ENCODE peak calls at places on chromosomes 11 and 22, in four cellular contexts. X is H1, O is IMR-90, N is mesendoderm. D is an unnamed sample.

GRCh38 chr11:17744151-17744940 is 9.8 kb downstream of the KCNC1 start:
- DNase-seq in X (no peak), O (peak; percentile 34), N (no peak), D (no peak)

GRCh38 chr11:47272706-47273105 is 2.8 kb downstream of the MADD start:
- DNase-seq in X (no peak), O (peak; percentile 30), N (no peak), D (no peak)

GRCh38 chr11:85316967-85317366 is 310.2 kb downstream of the DLG2 start:
- DNase-seq in X (no peak), O (no peak), N (no peak), D (no peak)

GRCh38 chr11:10317281-10317755 is 12.4 kb downstream of the ADM start:
- DNase-seq in X (no peak), O (peak; percentile 14), N (peak; percentile 11), D (peak; percentile 42)

GRCh38 chr11:58395581-58395980 is 11.1 kb downstream of the OR5B3 start:
- DNase-seq in X (no peak), O (peak; percentile 71), N (no peak), D (no peak)

GRCh38 chr11:35326266-35326879 is 93.0 kb downstream of the SLC1A2 start:
- DNase-seq in X (no peak), O (no peak), N (no peak), D (no peak)

GRCh38 chr11:102564110-102564509 is 33.6 kb upstream of the MMP7 start:
- DNase-seq in X (no peak), O (peak; percentile 88), N (no peak), D (no peak)

GRCh38 chr11:6298605-6299004 is 21.7 kb downstream of the CAVIN3 start:
- DNase-seq in X (peak; percentile 81), O (no peak), N (peak; percentile 89), D (peak; percentile 93)

GRCh38 chr11:132523929-132524328 is 1008.4 kb downstream of the OPCML start:
- DNase-seq in X (no peak), O (no peak), N (peak; percentile 30), D (no peak)

GRCh38 chr11:79493555-79494171 is 52.8 kb upstream of the TENM4 start:
- DNase-seq in X (peak; percentile 98), O (peak; percentile 62), N (peak; percentile 93), D (peak; percentile 95)

GRCh38 chr22:44380716-44381500 is 68.2 kb upstream of the SHISAL1 start:
- DNase-seq in X (no peak), O (no peak), N (no peak), D (no peak)

GRCh38 chr11:46250071-46251052 is 27.1 kb upstream of the CREB3L1 start:
- DNase-seq in X (no peak), O (peak; percentile 70), N (no peak), D (peak; percentile 9)

GRCh38 chr11:33315822-33316221 is 58.6 kb downstream of the HIPK3 start:
- DNase-seq in X (no peak), O (no peak), N (no peak), D (no peak)

GRCh38 chr11:107247189-107247588 is 210.4 kb downstream of the CWF19L2 start:
- DNase-seq in X (no peak), O (no peak), N (no peak), D (no peak)

GRCh38 chr11:27653990-27654758 is 46.1 kb downstream of the BDNF start:
- DNase-seq in X (no peak), O (no peak), N (no peak), D (no peak)

GRCh38 chr22:39349506-39349966 is 255 bp upstream of the SYNGR1 start:
- DNase-seq in X (peak; percentile 70), O (no peak), N (peak; percentile 42), D (no peak)

GRCh38 chr22:23622634-23623033 is 9.5 kb downstream of the DRICH1 start:
- DNase-seq in X (no peak), O (peak; percentile 35), N (peak; percentile 11), D (no peak)

GRCh38 chr22:46916886-46917625 is 154.6 kb downstream of the TBC1D22A start:
- DNase-seq in X (peak; percentile 30), O (no peak), N (no peak), D (no peak)

GRCh38 chr11:111370902-111371578 is 8.0 kb downstream of the POU2AF1 start:
- DNase-seq in X (no peak), O (no peak), N (no peak), D (no peak)

GRCh38 chr22:17982572-17983141 is 41.7 kb downstream of the MICAL3 start:
- DNase-seq in X (no peak), O (no peak), N (no peak), D (no peak)

GRCh38 chr11:131895865-131896264 is 525.5 kb downstream of the NTM start:
- DNase-seq in X (no peak), O (no peak), N (no peak), D (no peak)

GRCh38 chr11:16177688-16178087 is 178.7 kb downstream of the SOX6 start:
- DNase-seq in X (no peak), O (no peak), N (no peak), D (no peak)

GRCh38 chr11:724733-725386 is 18.8 kb downstream of the EPS8L2 start:
- DNase-seq in X (no peak), O (no peak), N (no peak), D (no peak)

GRCh38 chr11:114880458-114880857 is 202.1 kb downstream of the NXPE2 start:
- DNase-seq in X (no peak), O (no peak), N (peak; percentile 5), D (no peak)

GRCh38 chr11:81470446-81470845 is 1263.2 kb downstream of the FAM181B start:
- DNase-seq in X (no peak), O (no peak), N (no peak), D (no peak)

GRCh38 chr11:119339581-119340334 is 925 bp downstream of the C1QTNF5 start:
- DNase-seq in X (peak; percentile 94), O (no peak), N (peak; percentile 61), D (peak; percentile 83)

GRCh38 chr22:33853200-33854097 is 66.8 kb downstream of the LARGE1 start:
- DNase-seq in X (no peak), O (peak; percentile 77), N (no peak), D (peak; percentile 51)

GRCh38 chr11:76672431-76673163 is 2.0 kb upstream of the LRRC32 start:
- DNase-seq in X (no peak), O (no peak), N (no peak), D (no peak)

GRCh38 chr22:39666926-39667325 is 96.4 kb downstream of the CACNA1I start:
- DNase-seq in X (no peak), O (no peak), N (peak; percentile 86), D (no peak)

GRCh38 chr11:13354335-13354734 is 76.7 kb downstream of the BMAL1 start:
- DNase-seq in X (no peak), O (peak; percentile 29), N (peak; percentile 80), D (peak; percentile 70)

GRCh38 chr11:76030973-76031590 is 175.2 kb downstream of the WNT11 start:
- DNase-seq in X (no peak), O (no peak), N (peak; percentile 12), D (no peak)

GRCh38 chr11:104700609-104701008 is 197.7 kb downstream of the CASP12 start:
- DNase-seq in X (no peak), O (peak; percentile 84), N (no peak), D (no peak)

GRCh38 chr11:85939099-85940015 is 84.2 kb downstream of the CCDC83 start:
- DNase-seq in X (no peak), O (no peak), N (no peak), D (no peak)

GRCh38 chr11:134244593-134244992 is 8.6 kb downstream of the THYN1 start:
- DNase-seq in X (no peak), O (peak; percentile 32), N (peak; percentile 53), D (peak; percentile 41)

GRCh38 chr11:117610045-117610444 is 187.0 kb downstream of the DSCAML1 start:
- DNase-seq in X (no peak), O (peak; percentile 51), N (no peak), D (no peak)

GRCh38 chr11:8258289-8258688 is 5.4 kb downstream of the LMO1 start:
- DNase-seq in X (no peak), O (no peak), N (no peak), D (peak; percentile 16)

GRCh38 chr11:118149493-118149892 is 3.1 kb downstream of the SCN4B start:
- DNase-seq in X (no peak), O (no peak), N (no peak), D (no peak)

GRCh38 chr11:46246514-46246913 is 30.9 kb upstream of the CREB3L1 start:
- DNase-seq in X (no peak), O (peak; percentile 47), N (no peak), D (no peak)

GRCh38 chr11:36817336-36817965 is 219.4 kb upstream of the RAG2 start:
- DNase-seq in X (no peak), O (no peak), N (peak; percentile 48), D (no peak)

GRCh38 chr11:122758974-122759373 is 79.3 kb upstream of the CRTAM start:
- DNase-seq in X (no peak), O (peak; percentile 18), N (no peak), D (no peak)

GRCh38 chr11:67320691-67321090 is 17.4 kb downstream of the SSH3 start:
- DNase-seq in X (no peak), O (no peak), N (no peak), D (no peak)
- H3K56ac ChIP-seq in X (no peak overlapping the region), O (no peak overlapping the region), N (no peak overlapping the region), D (no peak overlapping the region)

DNA sequence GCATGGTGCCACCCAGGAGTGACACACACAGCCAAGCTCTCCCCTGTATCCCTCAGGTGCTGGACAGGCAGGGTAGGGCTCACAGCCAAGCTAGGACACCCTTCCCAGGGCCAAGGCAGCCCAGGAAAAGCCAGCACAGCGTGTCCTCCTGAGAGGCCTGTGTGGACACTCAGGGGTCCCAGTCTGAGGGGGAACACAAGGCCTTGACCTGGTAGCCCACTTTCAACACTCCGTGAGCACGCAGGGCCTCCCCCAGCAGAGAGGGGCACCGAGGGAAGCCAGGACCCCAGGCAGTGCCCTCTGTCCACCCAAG is 24.9 kb downstream of the OSBPL5 start:
- DNase-seq in X (no peak), O (no peak), N (no peak), D (no peak)
- H3K56ac ChIP-seq in X (no peak overlapping the region), O (no peak overlapping the region), N (no peak overlapping the region), D (no peak overlapping the region)

GRCh38 chr11:106246495-106246894 is 169.0 kb downstream of the AASDHPPT start:
- DNase-seq in X (no peak), O (no peak), N (no peak), D (no peak)
- H3K56ac ChIP-seq in X (no peak overlapping the region), O (no peak overlapping the region), N (no peak overlapping the region), D (no peak overlapping the region)

GRCh38 chr22:49663311-49663711 is 164.4 kb downstream of the BRD1 start:
- DNase-seq in X (no peak), O (no peak), N (no peak), D (no peak)

GRCh38 chr22:49664371-49664881 is 163.2 kb downstream of the BRD1 start:
- DNase-seq in X (peak; percentile 38), O (no peak), N (no peak), D (peak; percentile 21)

GRCh38 chr22:49663823-49664222 is 163.8 kb downstream of the BRD1 start:
- DNase-seq in X (peak; percentile 30), O (no peak), N (no peak), D (peak; percentile 14)

GRCh38 chr22:49660794-49661781 is 166.6 kb downstream of the BRD1 start:
- DNase-seq in X (peak; percentile 40), O (no peak), N (no peak), D (peak; percentile 24)

DNA sequence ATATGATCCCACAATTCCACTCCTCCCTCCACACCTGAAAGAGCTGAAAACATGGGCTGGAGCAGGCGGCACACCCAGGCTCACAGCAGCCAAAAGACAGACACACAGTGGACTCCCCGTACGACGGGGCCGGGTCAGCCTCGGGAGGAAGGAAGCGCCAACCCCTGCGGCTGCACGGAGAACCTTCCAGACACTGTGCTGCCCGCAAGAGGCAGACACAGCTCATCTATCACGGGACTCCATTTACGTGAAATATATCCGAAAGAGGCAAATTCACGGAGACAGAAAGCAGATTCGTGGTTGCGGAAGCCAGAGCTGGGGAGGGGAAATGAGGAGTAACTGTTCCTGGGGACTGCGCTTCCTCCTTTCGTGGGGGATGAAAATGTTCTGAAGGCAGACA is 165.0 kb downstream of the BRD1 start:
- DNase-seq in X (peak; percentile 36), O (no peak), N (no peak), D (peak; percentile 13)
- H3K56ac ChIP-seq in X (no peak overlapping the region), O (no peak overlapping the region), N (no peak overlapping the region), D (no peak overlapping the region)